ENCODE peak calls at places on chromosomes 12 and 14, in six cellular contexts. One of them, this sample, is unnamed.

GRCh38 chr12:69570545-69571399 is 14.5 kb upstream of the CCT2 start:
- DNase-seq in stomach: peak
- DNase-seq in tibial nerve: peak
- DNase-seq in uterus: peak
- DNase-seq in adrenal gland: peak
- DNase-seq in prostate gland: peak
- DNase-seq in this sample: peak

GRCh38 chr12:115963030-115963480 is 314.4 kb downstream of the MED13L start:
- DNase-seq in adrenal gland: no peak
- DNase-seq in tibial nerve: no peak
- DNase-seq in uterus: no peak
- DNase-seq in prostate gland: no peak
- DNase-seq in stomach: no peak
- DNase-seq in this sample: no peak

GRCh38 chr12:122312926-122313325 is 46.6 kb upstream of the VPS33A start:
- DNase-seq in adrenal gland: no peak
- DNase-seq in stomach: no peak
- DNase-seq in uterus: no peak
- DNase-seq in prostate gland: no peak
- DNase-seq in tibial nerve: no peak
- DNase-seq in this sample: no peak

GRCh38 chr12:98998697-98999299 is 353.7 kb downstream of the APAF1 start:
- DNase-seq in adrenal gland: no peak
- DNase-seq in uterus: no peak
- DNase-seq in prostate gland: no peak
- DNase-seq in stomach: no peak
- DNase-seq in tibial nerve: no peak
- DNase-seq in this sample: no peak

GRCh38 chr12:16347391-16348298 is at the start of gene MGST1:
- DNase-seq in adrenal gland: peak
- DNase-seq in uterus: peak
- DNase-seq in stomach: peak
- DNase-seq in prostate gland: peak
- DNase-seq in tibial nerve: peak
- DNase-seq in this sample: peak

GRCh38 chr12:19856389-19856788 is 417.1 kb downstream of the AEBP2 start:
- DNase-seq in tibial nerve: no peak
- DNase-seq in adrenal gland: no peak
- DNase-seq in uterus: no peak
- DNase-seq in stomach: no peak
- DNase-seq in prostate gland: no peak
- DNase-seq in this sample: no peak

GRCh38 chr14:52051251-52051650 is 17.6 kb downstream of the NID2 start:
- DNase-seq in prostate gland: no peak
- DNase-seq in stomach: no peak
- DNase-seq in uterus: no peak
- DNase-seq in tibial nerve: no peak
- DNase-seq in adrenal gland: no peak
- DNase-seq in this sample: no peak

GRCh38 chr14:21334202-21334906 is 49.5 kb downstream of the SUPT16H start:
- DNase-seq in adrenal gland: no peak
- DNase-seq in uterus: no peak
- DNase-seq in prostate gland: no peak
- DNase-seq in stomach: no peak
- DNase-seq in tibial nerve: no peak
- DNase-seq in this sample: no peak

GRCh38 chr12:95411466-95411865 is 62.5 kb upstream of the METAP2 start:
- DNase-seq in prostate gland: no peak
- DNase-seq in adrenal gland: peak
- DNase-seq in stomach: no peak
- DNase-seq in uterus: no peak
- DNase-seq in tibial nerve: no peak
- DNase-seq in this sample: peak

GRCh38 chr12:57518920-57519757 is 1.2 kb downstream of the DDIT3 start:
- DNase-seq in stomach: peak
- DNase-seq in uterus: peak
- DNase-seq in adrenal gland: peak
- DNase-seq in prostate gland: no peak
- DNase-seq in tibial nerve: no peak
- DNase-seq in this sample: peak

GRCh38 chr12:10919809-10920208 is 9.2 kb upstream of the PRH2 start:
- DNase-seq in uterus: no peak
- DNase-seq in stomach: no peak
- DNase-seq in prostate gland: no peak
- DNase-seq in adrenal gland: no peak
- DNase-seq in tibial nerve: no peak
- DNase-seq in this sample: no peak

GRCh38 chr14:52025310-52025709 is 36.0 kb downstream of the RTRAF start:
- DNase-seq in uterus: no peak
- DNase-seq in tibial nerve: no peak
- DNase-seq in stomach: no peak
- DNase-seq in adrenal gland: no peak
- DNase-seq in prostate gland: no peak
- DNase-seq in this sample: no peak

GRCh38 chr12:92400006-92400405 is 254.4 kb upstream of the BTG1 start:
- DNase-seq in prostate gland: no peak
- DNase-seq in tibial nerve: no peak
- DNase-seq in stomach: no peak
- DNase-seq in uterus: no peak
- DNase-seq in adrenal gland: no peak
- DNase-seq in this sample: no peak

GRCh38 chr14:51431033-51431709 is 191.1 kb downstream of the TMX1 start:
- DNase-seq in adrenal gland: no peak
- DNase-seq in uterus: no peak
- DNase-seq in prostate gland: no peak
- DNase-seq in tibial nerve: no peak
- DNase-seq in stomach: no peak
- DNase-seq in this sample: peak

GRCh38 chr12:26100966-26101744 is 23.7 kb downstream of the BHLHE41 start:
- DNase-seq in adrenal gland: no peak
- DNase-seq in stomach: peak
- DNase-seq in prostate gland: peak
- DNase-seq in uterus: no peak
- DNase-seq in tibial nerve: no peak
- DNase-seq in this sample: peak

GRCh38 chr14:75022655-75023054 is 19.9 kb downstream of the EIF2B2 start:
- DNase-seq in tibial nerve: no peak
- DNase-seq in prostate gland: no peak
- DNase-seq in adrenal gland: peak
- DNase-seq in uterus: no peak
- DNase-seq in stomach: no peak
- DNase-seq in this sample: no peak

GRCh38 chr12:115846516-115846915 is 431.0 kb downstream of the MED13L start:
- DNase-seq in adrenal gland: no peak
- DNase-seq in prostate gland: no peak
- DNase-seq in uterus: no peak
- DNase-seq in stomach: no peak
- DNase-seq in tibial nerve: no peak
- DNase-seq in this sample: no peak

GRCh38 chr14:55277972-55278740 is 6.9 kb downstream of the FBXO34 start:
- DNase-seq in prostate gland: no peak
- DNase-seq in adrenal gland: no peak
- DNase-seq in uterus: no peak
- DNase-seq in tibial nerve: no peak
- DNase-seq in stomach: no peak
- DNase-seq in this sample: no peak

GRCh38 chr12:127373572-127373971 is 893.4 kb upstream of the TMEM132C start:
- DNase-seq in prostate gland: no peak
- DNase-seq in adrenal gland: no peak
- DNase-seq in tibial nerve: no peak
- DNase-seq in stomach: no peak
- DNase-seq in uterus: no peak
- DNase-seq in this sample: no peak

GRCh38 chr14:47365248-47365647 is 310.2 kb downstream of the MDGA2 start:
- DNase-seq in adrenal gland: no peak
- DNase-seq in uterus: no peak
- DNase-seq in tibial nerve: no peak
- DNase-seq in stomach: no peak
- DNase-seq in prostate gland: no peak
- DNase-seq in this sample: no peak

GRCh38 chr12:55142896-55143870 is 17.0 kb downstream of the OR9K2 start:
- DNase-seq in prostate gland: peak
- DNase-seq in stomach: peak
- DNase-seq in uterus: no peak
- DNase-seq in adrenal gland: peak
- DNase-seq in tibial nerve: no peak
- DNase-seq in this sample: peak

GRCh38 chr14:32307881-32308582 is 21.1 kb upstream of the AKAP6 start:
- DNase-seq in tibial nerve: no peak
- DNase-seq in adrenal gland: no peak
- DNase-seq in prostate gland: peak
- DNase-seq in uterus: no peak
- DNase-seq in stomach: peak
- DNase-seq in this sample: peak

GRCh38 chr12:129776977-129777667 is 126.7 kb downstream of the TMEM132D start:
- DNase-seq in adrenal gland: no peak
- DNase-seq in stomach: no peak
- DNase-seq in prostate gland: no peak
- DNase-seq in uterus: no peak
- DNase-seq in tibial nerve: no peak
- DNase-seq in this sample: no peak

GRCh38 chr14:102295301-102295700 is 9.7 kb downstream of the MOK start:
- DNase-seq in uterus: no peak
- DNase-seq in prostate gland: no peak
- DNase-seq in tibial nerve: no peak
- DNase-seq in stomach: no peak
- DNase-seq in adrenal gland: no peak
- DNase-seq in this sample: no peak
- TF ChIP-seq POLR2A in uterus: no peak
- TF ChIP-seq POLR2A in prostate gland: no peak
- TF ChIP-seq POLR2A in tibial nerve: no peak
- TF ChIP-seq POLR2A in stomach: no peak
- TF ChIP-seq POLR2A in adrenal gland: no peak
- TF ChIP-seq POLR2A in this sample: no peak

DNA sequence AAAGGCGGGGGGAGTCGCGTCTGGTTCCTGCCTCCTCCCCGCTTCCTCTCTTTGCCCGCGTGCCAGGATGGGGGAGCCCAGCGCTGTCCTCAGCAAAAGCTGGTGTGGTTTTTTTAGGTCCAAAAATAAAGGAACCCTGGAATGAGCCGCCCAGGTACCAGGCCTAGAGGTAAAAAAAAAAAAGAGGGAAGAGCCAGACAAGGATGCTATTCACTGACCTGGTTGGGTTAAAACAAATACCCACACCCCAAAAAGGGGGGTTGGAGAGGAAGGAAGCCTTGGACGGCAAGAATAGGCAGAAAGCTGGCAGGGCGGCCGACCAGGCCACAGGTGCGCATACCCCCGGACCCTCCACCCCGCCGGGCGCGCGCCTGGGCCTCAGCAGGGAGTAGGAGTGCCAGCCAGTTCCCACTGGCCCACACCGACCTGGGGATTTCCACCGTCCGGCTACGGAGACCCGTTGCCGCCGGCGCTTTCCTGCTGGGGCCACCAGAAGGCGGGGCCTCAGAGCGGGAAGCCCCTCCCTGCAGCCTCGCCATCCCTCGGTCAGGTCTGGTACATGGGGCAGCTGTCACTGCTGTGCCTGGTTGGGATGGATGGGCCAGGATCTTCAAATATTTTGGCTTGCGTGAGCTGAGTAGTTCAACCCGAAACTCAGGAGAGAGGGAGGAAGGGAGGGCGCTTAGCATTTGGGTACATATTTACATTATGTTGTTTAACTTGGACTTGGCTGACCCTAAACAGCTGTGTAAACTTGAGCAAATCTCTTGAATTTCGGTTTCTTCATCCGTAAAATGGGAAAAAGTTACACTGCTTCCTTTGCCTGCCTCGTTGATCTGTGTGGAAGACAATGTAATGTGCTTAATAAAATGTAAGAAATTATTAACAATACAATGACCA is 5.4 kb upstream of the IRF2BPL start:
- DNase-seq in tibial nerve: peak
- DNase-seq in adrenal gland: peak
- DNase-seq in stomach: peak
- DNase-seq in prostate gland: peak
- DNase-seq in uterus: peak
- DNase-seq in this sample: peak
- TF ChIP-seq POLR2A in tibial nerve: peak
- TF ChIP-seq POLR2A in adrenal gland: no peak
- TF ChIP-seq POLR2A in stomach: peak
- TF ChIP-seq POLR2A in prostate gland: peak
- TF ChIP-seq POLR2A in uterus: peak
- TF ChIP-seq POLR2A in this sample: no peak

GRCh38 chr14:95174184-95174804 is 17.0 kb upstream of the DICER1 start:
- DNase-seq in stomach: no peak
- DNase-seq in prostate gland: no peak
- DNase-seq in tibial nerve: no peak
- DNase-seq in adrenal gland: no peak
- DNase-seq in uterus: no peak
- DNase-seq in this sample: no peak

GRCh38 chr14:95173518-95173917 is 16.2 kb upstream of the DICER1 start:
- DNase-seq in uterus: no peak
- DNase-seq in adrenal gland: no peak
- DNase-seq in tibial nerve: no peak
- DNase-seq in prostate gland: no peak
- DNase-seq in stomach: no peak
- DNase-seq in this sample: no peak
- TF ChIP-seq POLR2A in uterus: no peak
- TF ChIP-seq POLR2A in adrenal gland: no peak
- TF ChIP-seq POLR2A in tibial nerve: no peak
- TF ChIP-seq POLR2A in prostate gland: no peak
- TF ChIP-seq POLR2A in stomach: no peak
- TF ChIP-seq POLR2A in this sample: no peak

GRCh38 chr14:102878174-102878969 is 44.1 kb upstream of the AMN start:
- DNase-seq in prostate gland: no peak
- DNase-seq in tibial nerve: no peak
- DNase-seq in uterus: no peak
- DNase-seq in stomach: no peak
- DNase-seq in adrenal gland: no peak
- DNase-seq in this sample: no peak
- TF ChIP-seq POLR2A in prostate gland: no peak
- TF ChIP-seq POLR2A in tibial nerve: no peak
- TF ChIP-seq POLR2A in uterus: no peak
- TF ChIP-seq POLR2A in stomach: no peak
- TF ChIP-seq POLR2A in adrenal gland: no peak
- TF ChIP-seq POLR2A in this sample: no peak

GRCh38 chr14:60753264-60754126 is 18.9 kb downstream of the MNAT1 start:
- DNase-seq in uterus: no peak
- DNase-seq in adrenal gland: no peak
- DNase-seq in tibial nerve: no peak
- DNase-seq in stomach: no peak
- DNase-seq in prostate gland: no peak
- DNase-seq in this sample: no peak
- TF ChIP-seq POLR2A in uterus: no peak
- TF ChIP-seq POLR2A in adrenal gland: no peak
- TF ChIP-seq POLR2A in tibial nerve: no peak
- TF ChIP-seq POLR2A in stomach: no peak
- TF ChIP-seq POLR2A in prostate gland: no peak
- TF ChIP-seq POLR2A in this sample: no peak